ENCODE peak calls at places on chromosomes 6 and 20, in eight cellular contexts. V is activated naive CD8-positive, alpha-beta T cell treated with anti-CD3 and anti-CD28 coated beads, Interleukin-2, amount 50 U/mL, for 24 hours; W is GF-D8; U is Kasumi-1; Y is stomach; D is Right ventricle myocardium superior; N is central memory CD4-positive, alpha-beta T cell; E is endothelial cell. G is an unnamed sample.

GRCh38 chr6:21479140-21479539 is 114.4 kb upstream of the SOX4 start:
- DNase-seq in V (no peak), W (no peak), U (no peak), Y (no peak), D (no peak), N (no peak), E (no peak), G (no peak)

GRCh38 chr6:3623451-3624267 is 127.9 kb downstream of the PXDC1 start:
- DNase-seq in V (peak), W (no peak), U (no peak), Y (no peak), D (no peak), N (no peak), E (no peak), G (peak)

GRCh38 chr20:58888103-58888502 is 35.6 kb downstream of the GNAS start:
- DNase-seq in V (no peak), W (no peak), U (no peak), Y (no peak), D (no peak), N (no peak), E (no peak), G (no peak)

GRCh38 chr20:33679758-33680485 is 5.7 kb upstream of the NECAB3 start:
- DNase-seq in V (peak), W (no peak), U (no peak), Y (no peak), D (no peak), N (peak), E (no peak), G (peak)

GRCh38 chr6:78835817-78836216 is 31.5 kb upstream of the IRAK1BP1 start:
- DNase-seq in V (no peak), W (no peak), U (peak), Y (no peak), D (no peak), N (no peak), E (no peak), G (no peak)

GRCh38 chr6:33692078-33692759 is 19.3 kb downstream of the UQCC2 start:
- DNase-seq in V (no peak), W (no peak), U (no peak), Y (peak), D (peak), N (no peak), E (no peak), G (no peak)

GRCh38 chr6:134935076-134935475 is 14.8 kb downstream of the ALDH8A1 start:
- DNase-seq in V (no peak), W (no peak), U (no peak), Y (no peak), D (no peak), N (no peak), E (no peak), G (no peak)

GRCh38 chr6:30685157-30685976 is 1.1 kb downstream of the PPP1R18 start:
- DNase-seq in V (peak), W (no peak), U (peak), Y (no peak), D (no peak), N (no peak), E (peak), G (peak)

GRCh38 chr6:54729716-54730115 is 116.9 kb upstream of the FAM83B start:
- DNase-seq in V (no peak), W (no peak), U (no peak), Y (no peak), D (no peak), N (no peak), E (no peak), G (no peak)

GRCh38 chr20:63011798-63012197 is 5.0 kb upstream of the BHLHE23 start:
- DNase-seq in V (no peak), W (no peak), U (no peak), Y (no peak), D (no peak), N (no peak), E (no peak), G (no peak)

GRCh38 chr20:1332749-1333300 is 3.9 kb upstream of the SDCBP2 start:
- DNase-seq in V (no peak), W (no peak), U (no peak), Y (no peak), D (no peak), N (no peak), E (no peak), G (no peak)

GRCh38 chr20:20410678-20411077 is 42.8 kb downstream of the INSM1 start:
- DNase-seq in V (no peak), W (no peak), U (no peak), Y (peak), D (peak), N (no peak), E (peak), G (no peak)

GRCh38 chr6:163634514-163635171 is 220.1 kb downstream of the QKI start:
- DNase-seq in V (no peak), W (no peak), U (no peak), Y (no peak), D (no peak), N (no peak), E (no peak), G (no peak)

GRCh38 chr6:40325041-40325440 is 262.1 kb downstream of the LRFN2 start:
- DNase-seq in V (no peak), W (no peak), U (no peak), Y (peak), D (no peak), N (no peak), E (no peak), G (no peak)

G was measured in activated CD8-positive, alpha-beta T cell treated with anti-CD3 and anti-CD28 coated beads, Interleukin-2, amount 10 ng/mL, durations not matched to agents 7 days and 5 days.